ENCODE peak calls at places on chromosomes 16 and 17, in eight cellular contexts. One of them, this sample, is unnamed.

GRCh38 chr17:11797803-11798202 is 199.5 kb downstream of the ZNF18 start:
- DNase-seq in NCI-H748 treated with DMSO at 0.1 percent for 48 hours: no peak
- DNase-seq in GM19239: no peak
- DNase-seq in NCI-H1092: no peak
- DNase-seq in tibial nerve: no peak
- DNase-seq in T-helper 17 cell: no peak
- DNase-seq in C1 segment of cervical spinal cord: no peak
- DNase-seq in fibroblast of the aortic adventitia: no peak
- DNase-seq in this sample: no peak

GRCh38 chr17:78342438-78343098 is 17.3 kb downstream of the SOCS3 start:
- DNase-seq in C1 segment of cervical spinal cord: no peak
- DNase-seq in fibroblast of the aortic adventitia: peak; percentile 95
- DNase-seq in tibial nerve: peak; percentile 66
- DNase-seq in GM19239: no peak
- DNase-seq in NCI-H748 treated with DMSO at 0.1 percent for 48 hours: no peak
- DNase-seq in T-helper 17 cell: no peak
- DNase-seq in NCI-H1092: no peak
- DNase-seq in this sample: peak; percentile 94

GRCh38 chr16:35745821-35746248 is 2286.4 kb downstream of the TP53TG3F start:
- DNase-seq in fibroblast of the aortic adventitia: no peak
- DNase-seq in GM19239: no peak
- DNase-seq in NCI-H1092: no peak
- DNase-seq in T-helper 17 cell: no peak
- DNase-seq in NCI-H748 treated with DMSO at 0.1 percent for 48 hours: no peak
- DNase-seq in C1 segment of cervical spinal cord: no peak
- DNase-seq in tibial nerve: no peak
- DNase-seq in this sample: no peak

GRCh38 chr16:77993111-77993571 is 29.2 kb upstream of the CLEC3A start:
- DNase-seq in fibroblast of the aortic adventitia: peak; percentile 77
- DNase-seq in NCI-H748 treated with DMSO at 0.1 percent for 48 hours: no peak
- DNase-seq in T-helper 17 cell: no peak
- DNase-seq in C1 segment of cervical spinal cord: no peak
- DNase-seq in NCI-H1092: no peak
- DNase-seq in tibial nerve: no peak
- DNase-seq in GM19239: no peak
- DNase-seq in this sample: peak; percentile 60

GRCh38 chr16:23107878-23108277 is 41.4 kb downstream of the USP31 start:
- DNase-seq in T-helper 17 cell: no peak
- DNase-seq in GM19239: no peak
- DNase-seq in tibial nerve: no peak
- DNase-seq in NCI-H1092: no peak
- DNase-seq in C1 segment of cervical spinal cord: no peak
- DNase-seq in NCI-H748 treated with DMSO at 0.1 percent for 48 hours: no peak
- DNase-seq in fibroblast of the aortic adventitia: no peak
- DNase-seq in this sample: peak; percentile 77

GRCh38 chr17:35082073-35082657 is 18.7 kb upstream of the RFFL start:
- DNase-seq in tibial nerve: no peak
- DNase-seq in NCI-H1092: peak; percentile 44
- DNase-seq in fibroblast of the aortic adventitia: peak; percentile 75
- DNase-seq in NCI-H748 treated with DMSO at 0.1 percent for 48 hours: no peak
- DNase-seq in T-helper 17 cell: no peak
- DNase-seq in C1 segment of cervical spinal cord: no peak
- DNase-seq in GM19239: no peak
- DNase-seq in this sample: peak; percentile 86

GRCh38 chr16:82008957-82009592 is 2.2 kb downstream of the SDR42E1 start:
- DNase-seq in NCI-H1092: no peak
- DNase-seq in C1 segment of cervical spinal cord: no peak
- DNase-seq in GM19239: no peak
- DNase-seq in T-helper 17 cell: no peak
- DNase-seq in tibial nerve: no peak
- DNase-seq in NCI-H748 treated with DMSO at 0.1 percent for 48 hours: no peak
- DNase-seq in fibroblast of the aortic adventitia: no peak
- DNase-seq in this sample: no peak

GRCh38 chr17:10614536-10615155 is 42.5 kb downstream of the MYH3 start:
- DNase-seq in T-helper 17 cell: no peak
- DNase-seq in NCI-H1092: peak; percentile 20
- DNase-seq in tibial nerve: peak; percentile 66
- DNase-seq in GM19239: peak; percentile 33
- DNase-seq in C1 segment of cervical spinal cord: no peak
- DNase-seq in fibroblast of the aortic adventitia: peak; percentile 79
- DNase-seq in NCI-H748 treated with DMSO at 0.1 percent for 48 hours: no peak
- DNase-seq in this sample: peak; percentile 66

GRCh38 chr17:61486135-61487120 is 34.2 kb downstream of the TBX4 start:
- DNase-seq in NCI-H748 treated with DMSO at 0.1 percent for 48 hours: no peak
- DNase-seq in T-helper 17 cell: no peak
- DNase-seq in NCI-H1092: no peak
- DNase-seq in tibial nerve: no peak
- DNase-seq in fibroblast of the aortic adventitia: no peak
- DNase-seq in C1 segment of cervical spinal cord: peak; percentile 22
- DNase-seq in GM19239: no peak
- DNase-seq in this sample: no peak

GRCh38 chr16:30434852-30435251 is 5.0 kb upstream of the DCTPP1 start:
- DNase-seq in NCI-H748 treated with DMSO at 0.1 percent for 48 hours: no peak
- DNase-seq in GM19239: no peak
- DNase-seq in T-helper 17 cell: no peak
- DNase-seq in NCI-H1092: no peak
- DNase-seq in fibroblast of the aortic adventitia: no peak
- DNase-seq in C1 segment of cervical spinal cord: no peak
- DNase-seq in tibial nerve: no peak
- DNase-seq in this sample: no peak

GRCh38 chr16:24070851-24071250 is 185.3 kb upstream of the CACNG3 start:
- DNase-seq in NCI-H1092: peak; percentile 35
- DNase-seq in tibial nerve: no peak
- DNase-seq in fibroblast of the aortic adventitia: no peak
- DNase-seq in NCI-H748 treated with DMSO at 0.1 percent for 48 hours: peak; percentile 1
- DNase-seq in C1 segment of cervical spinal cord: no peak
- DNase-seq in T-helper 17 cell: no peak
- DNase-seq in GM19239: peak; percentile 29
- DNase-seq in this sample: peak; percentile 63

GRCh38 chr17:7056386-7056785 is 12.5 kb upstream of the SLC16A11 start:
- DNase-seq in GM19239: no peak
- DNase-seq in T-helper 17 cell: no peak
- DNase-seq in NCI-H1092: no peak
- DNase-seq in fibroblast of the aortic adventitia: no peak
- DNase-seq in tibial nerve: no peak
- DNase-seq in C1 segment of cervical spinal cord: no peak
- DNase-seq in NCI-H748 treated with DMSO at 0.1 percent for 48 hours: no peak
- DNase-seq in this sample: peak; percentile 71

GRCh38 chr16:25855818-25856217 is 164.1 kb downstream of the HS3ST4 start:
- DNase-seq in T-helper 17 cell: no peak
- DNase-seq in C1 segment of cervical spinal cord: no peak
- DNase-seq in NCI-H1092: no peak
- DNase-seq in fibroblast of the aortic adventitia: no peak
- DNase-seq in NCI-H748 treated with DMSO at 0.1 percent for 48 hours: no peak
- DNase-seq in tibial nerve: no peak
- DNase-seq in GM19239: no peak
- DNase-seq in this sample: no peak

GRCh38 chr16:30114411-30114810 is 1.1 kb upstream of the GDPD3 start:
- DNase-seq in fibroblast of the aortic adventitia: no peak
- DNase-seq in tibial nerve: no peak
- DNase-seq in C1 segment of cervical spinal cord: no peak
- DNase-seq in NCI-H748 treated with DMSO at 0.1 percent for 48 hours: no peak
- DNase-seq in T-helper 17 cell: no peak
- DNase-seq in GM19239: no peak
- DNase-seq in NCI-H1092: no peak
- DNase-seq in this sample: no peak

GRCh38 chr16:70713781-70714180 is 27.9 kb upstream of the MTSS2 start:
- DNase-seq in GM19239: no peak
- DNase-seq in C1 segment of cervical spinal cord: no peak
- DNase-seq in fibroblast of the aortic adventitia: no peak
- DNase-seq in NCI-H748 treated with DMSO at 0.1 percent for 48 hours: no peak
- DNase-seq in NCI-H1092: peak; percentile 32
- DNase-seq in T-helper 17 cell: no peak
- DNase-seq in tibial nerve: no peak
- DNase-seq in this sample: no peak

GRCh38 chr17:2002767-2003329 is 22.3 kb downstream of the RTN4RL1 start:
- DNase-seq in C1 segment of cervical spinal cord: no peak
- DNase-seq in tibial nerve: no peak
- DNase-seq in NCI-H1092: no peak
- DNase-seq in GM19239: no peak
- DNase-seq in fibroblast of the aortic adventitia: no peak
- DNase-seq in NCI-H748 treated with DMSO at 0.1 percent for 48 hours: no peak
- DNase-seq in T-helper 17 cell: no peak
- DNase-seq in this sample: no peak

GRCh38 chr16:68740628-68741346 is 3.7 kb downstream of the CDH1 start:
- DNase-seq in tibial nerve: no peak
- DNase-seq in T-helper 17 cell: no peak
- DNase-seq in C1 segment of cervical spinal cord: no peak
- DNase-seq in GM19239: no peak
- DNase-seq in fibroblast of the aortic adventitia: no peak
- DNase-seq in NCI-H1092: no peak
- DNase-seq in NCI-H748 treated with DMSO at 0.1 percent for 48 hours: no peak
- DNase-seq in this sample: no peak

GRCh38 chr17:12545877-12546513 is 119.7 kb upstream of the MYOCD start:
- DNase-seq in fibroblast of the aortic adventitia: peak; percentile 54
- DNase-seq in T-helper 17 cell: no peak
- DNase-seq in C1 segment of cervical spinal cord: no peak
- DNase-seq in NCI-H748 treated with DMSO at 0.1 percent for 48 hours: peak; percentile 11
- DNase-seq in GM19239: peak; percentile 29
- DNase-seq in NCI-H1092: no peak
- DNase-seq in tibial nerve: peak; percentile 44
- DNase-seq in this sample: peak; percentile 67

GRCh38 chr16:12294471-12294870 is 317.9 kb downstream of the SNX29 start:
- DNase-seq in GM19239: no peak
- DNase-seq in tibial nerve: no peak
- DNase-seq in C1 segment of cervical spinal cord: no peak
- DNase-seq in NCI-H1092: no peak
- DNase-seq in T-helper 17 cell: no peak
- DNase-seq in NCI-H748 treated with DMSO at 0.1 percent for 48 hours: no peak
- DNase-seq in fibroblast of the aortic adventitia: no peak
- DNase-seq in this sample: no peak

GRCh38 chr17:19904924-19905323 is 37.2 kb upstream of the ULK2 start:
- DNase-seq in NCI-H1092: no peak
- DNase-seq in tibial nerve: peak; percentile 27
- DNase-seq in fibroblast of the aortic adventitia: no peak
- DNase-seq in GM19239: no peak
- DNase-seq in T-helper 17 cell: no peak
- DNase-seq in NCI-H748 treated with DMSO at 0.1 percent for 48 hours: no peak
- DNase-seq in C1 segment of cervical spinal cord: peak; percentile 50
- DNase-seq in this sample: no peak

GRCh38 chr16:1094124-1094479 is 1.9 kb downstream of the C1QTNF8 start:
- DNase-seq in T-helper 17 cell: no peak
- DNase-seq in GM19239: no peak
- DNase-seq in tibial nerve: no peak
- DNase-seq in fibroblast of the aortic adventitia: no peak
- DNase-seq in C1 segment of cervical spinal cord: no peak
- DNase-seq in NCI-H748 treated with DMSO at 0.1 percent for 48 hours: no peak
- DNase-seq in NCI-H1092: no peak
- DNase-seq in this sample: no peak